ENCODE peak calls at places on chromosomes 5 and 9, in ten cellular contexts. One of them, this sample, is unnamed.

GRCh38 chr9:27539479-27540441 is 10.1 kb upstream of the MOB3B start:
- DNase-seq in stomach: no peak
- DNase-seq in body of pancreas: peak; percentile 31
- DNase-seq in uterus: peak; percentile 62
- DNase-seq in sigmoid colon: peak; percentile 83
- DNase-seq in HCT116: no peak
- DNase-seq in spleen: no peak
- DNase-seq in upper lobe of left lung: no peak
- DNase-seq in right lobe of liver: peak; percentile 35
- DNase-seq in Peyer's patch: no peak
- DNase-seq in this sample: no peak

GRCh38 chr9:120441446-120442279 is 138.3 kb downstream of the CDK5RAP2 start:
- DNase-seq in stomach: no peak
- DNase-seq in body of pancreas: no peak
- DNase-seq in uterus: no peak
- DNase-seq in sigmoid colon: no peak
- DNase-seq in HCT116: no peak
- DNase-seq in spleen: no peak
- DNase-seq in upper lobe of left lung: no peak
- DNase-seq in right lobe of liver: no peak
- DNase-seq in Peyer's patch: no peak
- DNase-seq in this sample: no peak

GRCh38 chr5:139579-140442 is 47.8 kb downstream of the PLEKHG4B start:
- DNase-seq in stomach: no peak
- DNase-seq in body of pancreas: no peak
- DNase-seq in uterus: no peak
- DNase-seq in sigmoid colon: no peak
- DNase-seq in HCT116: no peak
- DNase-seq in spleen: no peak
- DNase-seq in upper lobe of left lung: peak; percentile 78
- DNase-seq in right lobe of liver: no peak
- DNase-seq in Peyer's patch: no peak
- DNase-seq in this sample: no peak

GRCh38 chr5:5665225-5666075 is 243.0 kb downstream of the ICE1 start:
- DNase-seq in stomach: no peak
- DNase-seq in body of pancreas: no peak
- DNase-seq in uterus: no peak
- DNase-seq in sigmoid colon: no peak
- DNase-seq in HCT116: peak; percentile 27
- DNase-seq in spleen: no peak
- DNase-seq in upper lobe of left lung: no peak
- DNase-seq in right lobe of liver: no peak
- DNase-seq in Peyer's patch: no peak
- DNase-seq in this sample: no peak

GRCh38 chr5:173744527-173744926 is 128.1 kb upstream of the BOD1 start:
- DNase-seq in stomach: no peak
- DNase-seq in body of pancreas: no peak
- DNase-seq in uterus: no peak
- DNase-seq in sigmoid colon: no peak
- DNase-seq in HCT116: no peak
- DNase-seq in spleen: no peak
- DNase-seq in upper lobe of left lung: no peak
- DNase-seq in right lobe of liver: no peak
- DNase-seq in Peyer's patch: no peak
- DNase-seq in this sample: no peak

GRCh38 chr5:108380531-108381021 is 1.3 kb downstream of the FBXL17 start:
- DNase-seq in stomach: peak; percentile 29
- DNase-seq in body of pancreas: peak; percentile 33
- DNase-seq in uterus: peak; percentile 42
- DNase-seq in sigmoid colon: peak; percentile 74
- DNase-seq in HCT116: no peak
- DNase-seq in spleen: peak; percentile 93
- DNase-seq in upper lobe of left lung: peak; percentile 89
- DNase-seq in right lobe of liver: peak; percentile 57
- DNase-seq in Peyer's patch: peak; percentile 62
- DNase-seq in this sample: peak; percentile 72

GRCh38 chr9:126781717-126782388 is 23.0 kb upstream of the ZBTB43 start:
- DNase-seq in stomach: peak; percentile 89
- DNase-seq in body of pancreas: peak; percentile 84
- DNase-seq in uterus: peak; percentile 65
- DNase-seq in sigmoid colon: peak; percentile 90
- DNase-seq in HCT116: peak; percentile 68
- DNase-seq in spleen: peak; percentile 92
- DNase-seq in upper lobe of left lung: peak; percentile 87
- DNase-seq in right lobe of liver: peak; percentile 76
- DNase-seq in Peyer's patch: peak; percentile 85
- DNase-seq in this sample: peak; percentile 78

GRCh38 chr9:128702949-128703615 is 779 bp downstream of the PKN3 start:
- DNase-seq in stomach: no peak
- DNase-seq in body of pancreas: peak; percentile 44
- DNase-seq in uterus: peak; percentile 42
- DNase-seq in sigmoid colon: peak; percentile 71
- DNase-seq in HCT116: no peak
- DNase-seq in spleen: peak; percentile 82
- DNase-seq in upper lobe of left lung: peak; percentile 90
- DNase-seq in right lobe of liver: peak; percentile 29
- DNase-seq in Peyer's patch: peak; percentile 58
- DNase-seq in this sample: no peak

GRCh38 chr9:118618744-118619299 is 750.4 kb downstream of the BRINP1 start:
- DNase-seq in stomach: no peak
- DNase-seq in body of pancreas: no peak
- DNase-seq in uterus: no peak
- DNase-seq in sigmoid colon: no peak
- DNase-seq in HCT116: no peak
- DNase-seq in spleen: no peak
- DNase-seq in upper lobe of left lung: no peak
- DNase-seq in right lobe of liver: no peak
- DNase-seq in Peyer's patch: no peak
- DNase-seq in this sample: no peak

DNA sequence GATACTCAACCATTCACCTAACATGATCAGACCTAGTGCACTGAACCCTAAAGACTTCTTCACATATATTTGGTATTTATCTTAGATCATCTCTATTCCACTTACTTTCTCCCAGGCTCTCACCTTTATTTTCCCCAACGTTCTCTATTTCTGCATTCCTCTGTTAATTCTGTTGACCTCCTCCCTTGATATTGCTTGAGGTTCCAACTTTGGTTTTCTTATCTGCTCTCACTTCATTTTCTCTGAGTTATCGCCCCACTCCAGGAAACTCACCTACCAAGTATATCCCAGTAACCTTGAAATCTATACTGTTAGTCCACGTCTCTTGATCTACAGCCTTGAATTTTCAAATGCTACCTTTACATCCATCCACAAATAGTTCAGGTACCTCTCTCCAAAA is 9.2 kb downstream of the NADK2 start:
- DNase-seq in stomach: no peak
- DNase-seq in body of pancreas: no peak
- DNase-seq in uterus: no peak
- DNase-seq in sigmoid colon: no peak
- DNase-seq in HCT116: no peak
- DNase-seq in spleen: no peak
- DNase-seq in upper lobe of left lung: no peak
- DNase-seq in right lobe of liver: no peak
- DNase-seq in Peyer's patch: no peak
- DNase-seq in this sample: no peak
- H3K4me1 ChIP-seq in stomach: peaks cover 81% of the 10 kb centered on the region
- H3K4me1 ChIP-seq in body of pancreas: peaks cover 46% of the 10 kb centered on the region
- H3K4me1 ChIP-seq in uterus: peaks cover 4% of the 10 kb centered on the region
- H3K4me1 ChIP-seq in sigmoid colon: peaks cover 14% of the 10 kb centered on the region
- H3K4me1 ChIP-seq in HCT116: peaks cover 1% of the 10 kb centered on the region
- H3K4me1 ChIP-seq in spleen: peaks cover 10% of the 10 kb centered on the region
- H3K4me1 ChIP-seq in upper lobe of left lung: no peaks in the 10 kb centered on the region
- H3K4me1 ChIP-seq in right lobe of liver: no peaks in the 10 kb centered on the region
- H3K4me1 ChIP-seq in Peyer's patch: no peaks in the 10 kb centered on the region
- H3K4me1 ChIP-seq in this sample: peaks cover 5% of the 10 kb centered on the region

GRCh38 chr9:93167838-93168237 is 16.1 kb upstream of the WNK2 start:
- DNase-seq in stomach: no peak
- DNase-seq in body of pancreas: no peak
- DNase-seq in uterus: no peak
- DNase-seq in sigmoid colon: no peak
- DNase-seq in HCT116: no peak
- DNase-seq in spleen: no peak
- DNase-seq in upper lobe of left lung: no peak
- DNase-seq in right lobe of liver: no peak
- DNase-seq in Peyer's patch: no peak
- DNase-seq in this sample: no peak
- H3K36me3 ChIP-seq in stomach: no peaks in the 10 kb centered on the region
- H3K36me3 ChIP-seq in body of pancreas: no peaks in the 10 kb centered on the region
- H3K36me3 ChIP-seq in uterus: no peaks in the 10 kb centered on the region
- H3K36me3 ChIP-seq in sigmoid colon: no peaks in the 10 kb centered on the region
- H3K36me3 ChIP-seq in HCT116: no peaks in the 10 kb centered on the region
- H3K36me3 ChIP-seq in spleen: no peaks in the 10 kb centered on the region
- H3K36me3 ChIP-seq in upper lobe of left lung: no peaks in the 10 kb centered on the region
- H3K36me3 ChIP-seq in right lobe of liver: no peaks in the 10 kb centered on the region
- H3K36me3 ChIP-seq in Peyer's patch: no peaks in the 10 kb centered on the region
- H3K36me3 ChIP-seq in this sample: no peaks in the 10 kb centered on the region

GRCh38 chr5:149486726-149487635 is 64.3 kb downstream of the CSNK1A1 start:
- DNase-seq in stomach: no peak
- DNase-seq in body of pancreas: no peak
- DNase-seq in uterus: no peak
- DNase-seq in sigmoid colon: no peak
- DNase-seq in HCT116: no peak
- DNase-seq in spleen: no peak
- DNase-seq in upper lobe of left lung: no peak
- DNase-seq in right lobe of liver: no peak
- DNase-seq in Peyer's patch: no peak
- DNase-seq in this sample: no peak
- TF ChIP-seq POLR2A in stomach: no peak
- TF ChIP-seq POLR2A in body of pancreas: no peak
- TF ChIP-seq POLR2A in uterus: no peak
- TF ChIP-seq POLR2A in sigmoid colon: no peak
- TF ChIP-seq POLR2A in HCT116: no peak
- TF ChIP-seq POLR2A in spleen: no peak
- TF ChIP-seq POLR2A in upper lobe of left lung: no peak
- TF ChIP-seq POLR2A in right lobe of liver: no peak
- TF ChIP-seq POLR2A in Peyer's patch: no peak
- TF ChIP-seq POLR2A in this sample: no peak

DNA sequence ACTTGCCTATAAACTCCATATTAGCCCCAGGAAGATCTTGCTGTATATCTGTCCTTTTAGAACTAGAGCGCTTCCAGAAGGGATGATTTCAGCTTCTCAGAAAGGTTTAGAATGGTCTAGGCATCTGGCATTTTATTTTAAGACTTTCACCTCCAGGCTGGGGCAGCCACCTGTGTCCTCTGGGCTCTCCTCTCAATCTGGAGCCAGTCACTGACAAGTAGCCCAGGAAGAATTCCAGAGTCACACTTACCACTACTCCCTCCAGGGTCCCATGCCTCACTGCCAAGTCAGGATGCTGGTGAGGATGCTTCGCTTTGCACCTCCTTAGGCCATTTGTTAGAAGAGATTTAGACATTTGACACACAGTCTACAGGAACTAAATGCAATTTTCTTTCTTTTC is 20.8 kb downstream of the B4GALT1 start:
- DNase-seq in stomach: no peak
- DNase-seq in body of pancreas: no peak
- DNase-seq in uterus: no peak
- DNase-seq in sigmoid colon: no peak
- DNase-seq in HCT116: no peak
- DNase-seq in spleen: peak; percentile 41
- DNase-seq in upper lobe of left lung: no peak
- DNase-seq in right lobe of liver: no peak
- DNase-seq in Peyer's patch: no peak
- DNase-seq in this sample: no peak
- H3K4me1 ChIP-seq in stomach: peaks cover 96% of the 10 kb centered on the region
- H3K4me1 ChIP-seq in body of pancreas: peaks cover 37% of the 10 kb centered on the region
- H3K4me1 ChIP-seq in uterus: peaks cover 12% of the 10 kb centered on the region
- H3K4me1 ChIP-seq in sigmoid colon: peaks cover 71% of the 10 kb centered on the region
- H3K4me1 ChIP-seq in HCT116: peaks cover 13% of the 10 kb centered on the region
- H3K4me1 ChIP-seq in spleen: peaks cover 98% of the 10 kb centered on the region
- H3K4me1 ChIP-seq in upper lobe of left lung: peaks cover 86% of the 10 kb centered on the region
- H3K4me1 ChIP-seq in right lobe of liver: no peaks in the 10 kb centered on the region
- H3K4me1 ChIP-seq in Peyer's patch: peaks cover 24% of the 10 kb centered on the region
- H3K4me1 ChIP-seq in this sample: peaks cover 100% of the 10 kb centered on the region

DNA sequence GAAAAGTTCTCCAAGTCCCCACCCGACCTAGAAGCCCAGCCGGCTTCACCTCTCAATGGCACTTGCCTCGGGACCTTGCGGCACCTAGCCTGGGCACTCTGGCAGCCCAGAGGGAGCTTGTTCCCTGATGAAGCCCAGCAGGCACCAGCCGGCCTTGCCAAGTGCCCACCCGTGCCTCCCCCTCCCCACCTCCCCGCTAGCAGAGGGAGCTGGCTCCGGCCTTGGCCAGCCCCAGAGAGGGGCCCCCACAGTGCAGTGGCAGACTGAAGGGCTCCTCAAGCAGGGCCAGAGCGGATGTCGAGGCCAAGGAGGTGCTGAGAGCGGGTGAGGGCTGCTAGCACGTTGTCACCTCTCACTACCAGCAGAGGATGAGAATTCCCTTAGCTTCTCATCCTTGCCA is 37.6 kb upstream of the CAVIN4 start:
- DNase-seq in stomach: no peak
- DNase-seq in body of pancreas: no peak
- DNase-seq in uterus: no peak
- DNase-seq in sigmoid colon: no peak
- DNase-seq in HCT116: no peak
- DNase-seq in spleen: no peak
- DNase-seq in upper lobe of left lung: peak; percentile 56
- DNase-seq in right lobe of liver: no peak
- DNase-seq in Peyer's patch: no peak
- DNase-seq in this sample: no peak
- H3K36me3 ChIP-seq in stomach: no peaks in the 10 kb centered on the region
- H3K36me3 ChIP-seq in body of pancreas: no peaks in the 10 kb centered on the region
- H3K36me3 ChIP-seq in uterus: no peaks in the 10 kb centered on the region
- H3K36me3 ChIP-seq in sigmoid colon: no peaks in the 10 kb centered on the region
- H3K36me3 ChIP-seq in HCT116: no peaks in the 10 kb centered on the region
- H3K36me3 ChIP-seq in spleen: no peaks in the 10 kb centered on the region
- H3K36me3 ChIP-seq in upper lobe of left lung: no peaks in the 10 kb centered on the region
- H3K36me3 ChIP-seq in right lobe of liver: no peaks in the 10 kb centered on the region
- H3K36me3 ChIP-seq in Peyer's patch: no peaks in the 10 kb centered on the region
- H3K36me3 ChIP-seq in this sample: no peaks in the 10 kb centered on the region

GRCh38 chr5:138554143-138554542 is 11.1 kb upstream of the ETF1 start:
- DNase-seq in stomach: no peak
- DNase-seq in body of pancreas: no peak
- DNase-seq in uterus: no peak
- DNase-seq in sigmoid colon: no peak
- DNase-seq in HCT116: no peak
- DNase-seq in spleen: no peak
- DNase-seq in upper lobe of left lung: no peak
- DNase-seq in right lobe of liver: no peak
- DNase-seq in Peyer's patch: no peak
- DNase-seq in this sample: no peak
- TF ChIP-seq POLR2A in stomach: no peak
- TF ChIP-seq POLR2A in body of pancreas: no peak
- TF ChIP-seq POLR2A in uterus: no peak
- TF ChIP-seq POLR2A in sigmoid colon: no peak
- TF ChIP-seq POLR2A in HCT116: no peak
- TF ChIP-seq POLR2A in spleen: no peak
- TF ChIP-seq POLR2A in upper lobe of left lung: no peak
- TF ChIP-seq POLR2A in right lobe of liver: no peak
- TF ChIP-seq POLR2A in Peyer's patch: no peak
- TF ChIP-seq POLR2A in this sample: no peak

DNA sequence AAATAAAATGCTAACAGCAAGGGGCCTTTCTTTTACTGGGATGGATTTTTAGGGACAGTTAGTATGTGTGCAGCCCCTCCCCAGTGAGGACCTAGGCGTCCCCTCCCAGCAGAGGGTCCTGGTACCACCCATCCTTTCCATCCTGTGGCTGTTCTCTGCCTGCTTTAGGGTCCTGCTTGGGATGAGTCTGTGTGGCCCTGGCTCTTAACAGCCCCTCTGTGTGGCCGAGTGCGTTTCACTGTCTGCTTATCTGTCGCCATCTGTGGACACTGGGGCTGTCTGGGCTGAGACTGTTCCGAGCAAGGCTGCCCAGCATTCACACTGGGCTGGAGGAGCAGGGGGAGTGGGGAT is 17.0 kb downstream of the WNK2 start:
- DNase-seq in stomach: no peak
- DNase-seq in body of pancreas: no peak
- DNase-seq in uterus: no peak
- DNase-seq in sigmoid colon: no peak
- DNase-seq in HCT116: no peak
- DNase-seq in spleen: no peak
- DNase-seq in upper lobe of left lung: no peak
- DNase-seq in right lobe of liver: no peak
- DNase-seq in Peyer's patch: peak; percentile 45
- DNase-seq in this sample: peak; percentile 40
- H3K4me1 ChIP-seq in stomach: peaks cover 79% of the 10 kb centered on the region
- H3K4me1 ChIP-seq in body of pancreas: peaks cover 95% of the 10 kb centered on the region
- H3K4me1 ChIP-seq in uterus: no peaks in the 10 kb centered on the region
- H3K4me1 ChIP-seq in sigmoid colon: peaks cover 88% of the 10 kb centered on the region
- H3K4me1 ChIP-seq in HCT116: peaks cover 13% of the 10 kb centered on the region
- H3K4me1 ChIP-seq in spleen: peaks cover 20% of the 10 kb centered on the region
- H3K4me1 ChIP-seq in upper lobe of left lung: no peaks in the 10 kb centered on the region
- H3K4me1 ChIP-seq in right lobe of liver: no peaks in the 10 kb centered on the region
- H3K4me1 ChIP-seq in Peyer's patch: no peaks in the 10 kb centered on the region
- H3K4me1 ChIP-seq in this sample: peaks cover 16% of the 10 kb centered on the region

This sample was measured in heart left ventricle.